ENCODE peak calls at places on chromosomes 6 and 20, in ten cellular contexts. A is stimulated activated CD4-positive, alpha-beta T cell treated with anti-CD3 and anti-CD28 coated beads, TNF-alpha, amount 100 ng/mL, for 1 hour; Q is T-helper 1 cell; M is NCI-H1694; E is heart left ventricle; N is amniotic stem cell; D is iris pigment epithelial cell; C is substantia nigra; X is hippocampal formation; W is kidney tubule cell. H is an unnamed sample.
A peak's percentile ranks its signal among the peaks of the same experiment; 100 is the strongest.

GRCh38 chr6:129312865-129313264 is 397.1 kb downstream of the ARHGAP18 start:
- DNase-seq in A (no peak), Q (no peak), M (peak; percentile 16), E (peak; percentile 34), N (no peak), D (peak; percentile 70), C (no peak), X (no peak), W (peak; percentile 82), H (no peak)

GRCh38 chr6:47044418-47044817 is 2.3 kb upstream of the ADGRF1 start:
- DNase-seq in A (no peak), Q (no peak), M (no peak), E (no peak), N (no peak), D (peak; percentile 61), C (no peak), X (no peak), W (peak; percentile 95), H (no peak)

GRCh38 chr6:144602523-144603180 is 317.5 kb downstream of the UTRN start:
- DNase-seq in A (no peak), Q (no peak), M (no peak), E (no peak), N (no peak), D (no peak), C (no peak), X (no peak), W (no peak), H (no peak)

GRCh38 chr6:41636803-41637178 is 1.5 kb upstream of the MDFI start:
- DNase-seq in A (no peak), Q (no peak), M (no peak), E (peak; percentile 31), N (no peak), D (peak; percentile 18), C (no peak), X (no peak), W (peak; percentile 85), H (peak; percentile 83)

GRCh38 chr6:25034477-25034876 is 98.7 kb upstream of the RIPOR2 start:
- DNase-seq in A (no peak), Q (no peak), M (no peak), E (no peak), N (no peak), D (no peak), C (no peak), X (no peak), W (no peak), H (no peak)

GRCh38 chr6:12014027-12014872 is 2.1 kb downstream of the HIVEP1 start:
- DNase-seq in A (no peak), Q (no peak), M (no peak), E (no peak), N (no peak), D (peak; percentile 94), C (no peak), X (no peak), W (peak; percentile 65), H (no peak)

GRCh38 chr6:134253681-134254080 is 64.2 kb downstream of the SGK1 start:
- DNase-seq in A (no peak), Q (no peak), M (no peak), E (no peak), N (peak; percentile 73), D (peak; percentile 61), C (peak; percentile 51), X (peak; percentile 49), W (peak; percentile 79), H (no peak)

GRCh38 chr20:37897008-37897548 is 5.8 kb upstream of the VSTM2L start:
- DNase-seq in A (no peak), Q (no peak), M (peak; percentile 56), E (peak; percentile 53), N (no peak), D (no peak), C (peak; percentile 22), X (no peak), W (no peak), H (no peak)

GRCh38 chr20:910840-911770 is 5.0 kb downstream of the ANGPT4 start:
- DNase-seq in A (no peak), Q (no peak), M (no peak), E (no peak), N (no peak), D (peak; percentile 41), C (no peak), X (no peak), W (no peak), H (peak; percentile 92)

GRCh38 chr20:625360-625932 is 15.3 kb upstream of the TCF15 start:
- DNase-seq in A (no peak), Q (no peak), M (no peak), E (no peak), N (no peak), D (no peak), C (no peak), X (no peak), W (no peak), H (no peak)

GRCh38 chr20:25541676-25542075 is 43.7 kb downstream of the NINL start:
- DNase-seq in A (no peak), Q (no peak), M (no peak), E (no peak), N (no peak), D (peak; percentile 70), C (no peak), X (no peak), W (peak; percentile 37), H (no peak)

GRCh38 chr20:32536861-32537656 is 48.1 kb downstream of the NOL4L start:
- DNase-seq in A (no peak), Q (peak; percentile 57), M (no peak), E (peak; percentile 33), N (no peak), D (no peak), C (peak; percentile 35), X (no peak), W (no peak), H (no peak)

GRCh38 chr6:149318581-149319286 is 1.2 kb downstream of the TAB2 start:
- DNase-seq in A (no peak), Q (no peak), M (no peak), E (no peak), N (no peak), D (peak; percentile 24), C (no peak), X (peak; percentile 9), W (peak; percentile 27), H (no peak)

GRCh38 chr6:5344038-5344437 is 82.7 kb downstream of the FARS2 start:
- DNase-seq in A (no peak), Q (no peak), M (no peak), E (no peak), N (no peak), D (no peak), C (no peak), X (no peak), W (no peak), H (no peak)

GRCh38 chr6:106519460-106520394 is 109.6 kb downstream of the RTN4IP1 start:
- DNase-seq in A (peak; percentile 47), Q (peak; percentile 69), M (no peak), E (peak; percentile 35), N (peak; percentile 32), D (peak; percentile 96), C (peak; percentile 6), X (no peak), W (peak; percentile 91), H (peak; percentile 85)

GRCh38 chr20:62011403-62011791 is 54.3 kb downstream of the TAF4 start:
- DNase-seq in A (no peak), Q (no peak), M (no peak), E (no peak), N (no peak), D (no peak), C (no peak), X (no peak), W (no peak), H (no peak)

GRCh38 chr6:34392497-34393190 is at the start of gene NUDT3:
- DNase-seq in A (peak; percentile 90), Q (peak; percentile 90), M (peak; percentile 77), E (peak; percentile 96), N (peak; percentile 84), D (peak; percentile 93), C (peak; percentile 95), X (peak; percentile 93), W (peak; percentile 94), H (peak; percentile 99)

H was measured in posterior vena cava.